ENCODE peak calls at places on chromosomes 16 and 17, in ten cellular contexts. K, J, T, G, A, V, W, B, L and Q are unnamed samples.

GRCh38 chr17:49223517-49224197 is 6.9 kb downstream of the PHOSPHO1 start:
- DNase-seq in B (peak; percentile 89), W (no peak), G (peak; percentile 73), L (peak; percentile 97), T (peak; percentile 57), V (peak; percentile 56), A (no peak), K (no peak), J (no peak), Q (no peak)

GRCh38 chr17:57902800-57903759 is 52.1 kb downstream of the CUEDC1 start:
- DNase-seq in W (peak; percentile 97), L (no peak), V (peak; percentile 98), A (peak; percentile 91), T (peak; percentile 95), G (peak; percentile 80), J (peak; percentile 89), K (peak; percentile 93), B (no peak), Q (peak; percentile 94)

GRCh38 chr17:83202002-83203000 is 122.9 kb downstream of the METRNL start:
- DNase-seq in G (peak; percentile 5), B (no peak), A (peak; percentile 76), V (peak; percentile 20), K (no peak), T (peak; percentile 25), L (peak; percentile 10), J (no peak), W (no peak), Q (peak; percentile 61)

GRCh38 chr17:30519707-30520106 is 42.5 kb downstream of the GOSR1 start:
- DNase-seq in T (no peak), V (no peak), B (no peak), G (no peak), L (no peak), A (no peak), K (no peak), J (no peak), W (no peak), Q (no peak)

GRCh38 chr17:69723741-69724140 is 309.2 kb downstream of the MAP2K6 start:
- DNase-seq in A (no peak), W (no peak), J (no peak), B (no peak), L (no peak), K (no peak), T (no peak), V (no peak), G (no peak), Q (no peak)

GRCh38 chr17:19370493-19370960 is 7.8 kb upstream of the MAPK7 start:
- DNase-seq in G (no peak), J (no peak), W (no peak), A (peak; percentile 82), B (no peak), L (no peak), V (peak; percentile 54), T (no peak), K (no peak), Q (peak; percentile 75)

GRCh38 chr16:69508033-69508432 is 57.7 kb upstream of the NFAT5 start:
- DNase-seq in L (no peak), V (no peak), G (no peak), B (no peak), W (no peak), K (no peak), A (no peak), T (no peak), J (no peak), Q (no peak)

GRCh38 chr16:28202147-28202746 is 9.5 kb downstream of the XPO6 start:
- DNase-seq in J (no peak), A (no peak), G (no peak), K (no peak), B (no peak), W (no peak), L (no peak), V (no peak), T (no peak), Q (no peak)

GRCh38 chr17:162689-163088 is 18.8 kb downstream of the DOC2B start:
- DNase-seq in J (no peak), G (no peak), B (no peak), V (no peak), W (no peak), T (no peak), K (no peak), A (no peak), L (no peak), Q (no peak)

GRCh38 chr17:82611140-82612058 is 36.8 kb downstream of the WDR45B start:
- DNase-seq in G (no peak), T (no peak), J (no peak), W (no peak), B (peak; percentile 89), V (no peak), K (no peak), A (no peak), L (no peak), Q (no peak)

GRCh38 chr17:65345261-65346060 is 208.3 kb downstream of the RGS9 start:
- DNase-seq in T (no peak), V (no peak), B (no peak), L (no peak), G (no peak), W (no peak), K (no peak), A (no peak), J (no peak), Q (no peak)

GRCh38 chr17:40722146-40722720 is 18.7 kb upstream of the KRT24 start:
- DNase-seq in J (no peak), T (no peak), A (no peak), V (no peak), L (no peak), K (no peak), B (no peak), W (no peak), G (no peak), Q (no peak)

GRCh38 chr17:80105762-80106161 is 4.4 kb downstream of the GAA start:
- DNase-seq in T (peak; percentile 43), B (peak; percentile 56), W (no peak), J (no peak), V (no peak), A (no peak), G (peak; percentile 37), L (no peak), K (no peak), Q (peak; percentile 89)

GRCh38 chr17:55635253-55635766 is 87.4 kb downstream of the TMEM100 start:
- DNase-seq in K (no peak), W (no peak), G (no peak), J (no peak), A (no peak), L (no peak), T (no peak), V (no peak), B (peak; percentile 44), Q (no peak)

GRCh38 chr17:50872710-50873424 is 6.7 kb upstream of the TOB1 start:
- DNase-seq in J (no peak), A (no peak), K (no peak), T (peak; percentile 48), V (peak; percentile 49), L (no peak), G (no peak), W (no peak), B (no peak), Q (peak; percentile 77)

GRCh38 chr17:44628234-44629188 is 27.8 kb upstream of the MEIOC start:
- DNase-seq in W (peak; percentile 29), J (peak; percentile 46), V (no peak), T (no peak), K (no peak), L (peak; percentile 78), A (no peak), B (no peak), G (no peak), Q (no peak)

GRCh38 chr16:30090607-30091332 is 954 bp downstream of the TBX6 start:
- DNase-seq in T (no peak), K (no peak), G (no peak), B (no peak), J (no peak), V (peak; percentile 24), W (no peak), A (no peak), L (no peak), Q (no peak)

GRCh38 chr16:4028144-4028543 is 88.1 kb downstream of the ADCY9 start:
- DNase-seq in T (no peak), V (no peak), B (no peak), K (no peak), G (no peak), W (no peak), A (no peak), L (no peak), J (no peak), Q (no peak)
- TF ChIP-seq EP300 in T (no peak), V (no peak), B (no peak), K (no peak), G (no peak), W (no peak), A (no peak), L (no peak), J (no peak), Q (no peak)

DNA sequence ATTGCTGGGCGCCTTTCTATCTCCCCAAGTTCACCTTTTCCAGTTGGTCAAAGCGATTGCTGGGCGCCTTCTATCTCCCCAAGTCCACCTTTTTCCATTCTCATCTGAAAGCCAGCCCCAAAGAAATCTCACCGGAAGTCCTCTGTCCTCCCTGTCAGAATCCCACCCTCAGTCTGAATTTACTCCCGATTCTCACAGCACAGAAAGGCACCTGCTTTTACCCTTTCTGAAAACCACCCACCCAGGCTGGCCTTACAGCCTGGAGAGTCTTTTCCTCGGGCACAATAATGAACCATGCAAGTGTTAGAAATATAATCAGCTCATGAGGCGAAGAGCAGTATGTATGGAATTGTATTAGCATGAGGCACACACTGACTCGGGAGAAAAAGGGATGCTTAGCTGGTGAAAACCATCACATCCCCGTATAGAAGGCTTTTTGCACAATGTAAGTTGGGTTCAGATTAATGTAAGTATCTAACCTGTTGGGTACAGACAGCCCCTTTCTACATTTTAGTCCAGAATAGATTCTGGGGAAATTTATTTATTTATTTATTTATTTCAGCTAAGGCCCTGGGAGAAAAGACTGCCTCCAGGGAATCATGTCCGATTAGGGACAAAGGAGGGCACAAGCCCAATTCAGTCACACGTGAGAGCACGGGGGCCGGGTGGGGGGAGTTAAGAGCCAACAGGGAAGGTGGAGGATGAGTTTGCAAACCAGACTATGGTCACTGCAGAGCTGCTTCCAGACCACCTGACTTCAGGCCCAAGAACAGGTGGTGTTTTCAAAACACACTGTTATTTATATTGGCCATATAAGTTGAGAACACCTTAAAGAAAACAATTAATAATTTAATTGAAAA is 1.4 kb upstream of the ZFHX3 start:
- DNase-seq in J (no peak), B (no peak), A (no peak), L (no peak), T (no peak), W (no peak), K (no peak), V (no peak), G (no peak), Q (no peak)
- H3K4me1 ChIP-seq in J (peaks cover 14% of the 10 kb centered on the region), B (peaks cover 68% of the 10 kb centered on the region), A (peaks cover 46% of the 10 kb centered on the region), L (peaks cover 31% of the 10 kb centered on the region), T (peaks cover 48% of the 10 kb centered on the region), W (peaks cover 87% of the 10 kb centered on the region), K (peaks cover 81% of the 10 kb centered on the region), V (peaks cover 35% of the 10 kb centered on the region), G (peaks cover 62% of the 10 kb centered on the region), Q (peaks cover 85% of the 10 kb centered on the region)

GRCh38 chr16:11149011-11149616 is 106.9 kb downstream of the SOCS1 start:
- DNase-seq in B (no peak), V (no peak), L (no peak), G (no peak), J (no peak), T (no peak), K (no peak), A (no peak), W (peak; percentile 65), Q (no peak)
- TF ChIP-seq POLR2AphosphoS5 in B (no peak), V (no peak), L (no peak), G (no peak), J (no peak), T (no peak), K (no peak), A (no peak), W (no peak), Q (no peak)

GRCh38 chr16:66020642-66021041 is 345.8 kb upstream of the CDH5 start:
- DNase-seq in W (no peak), B (no peak), V (no peak), A (no peak), G (no peak), L (no peak), K (no peak), J (no peak), T (no peak), Q (no peak)
- TF ChIP-seq EP300 in W (no peak), B (no peak), V (no peak), A (no peak), G (no peak), L (no peak), K (no peak), J (no peak), T (no peak), Q (no peak)